ENCODE peak calls at places on chromosome 4, in four cellular contexts. I is SK-N-SH, Q is K562, M is HepG2. K is an unnamed sample.

GRCh38 chr4:179114615-179115014 is 1672.4 kb upstream of the AGA start:
- DNase-seq in I (no peak), Q (no peak), M (no peak), K (no peak)

GRCh38 chr4:40656221-40656863 is 26.7 kb upstream of the RBM47 start:
- DNase-seq in I (no peak), Q (no peak), M (no peak), K (no peak)

GRCh38 chr4:3807861-3808521 is 41.8 kb downstream of the ADRA2C start:
- DNase-seq in I (no peak), Q (no peak), M (no peak), K (no peak)

GRCh38 chr4:71187399-71188196 is 151.2 kb upstream of the SLC4A4 start:
- DNase-seq in I (no peak), Q (no peak), M (no peak), K (no peak)

GRCh38 chr4:23373269-23373668 is 516.6 kb downstream of the PPARGC1A start:
- DNase-seq in I (no peak), Q (peak), M (no peak), K (no peak)

GRCh38 chr4:152944678-152945320 is 8.7 kb downstream of the FHDC1 start:
- DNase-seq in I (no peak), Q (no peak), M (no peak), K (no peak)

GRCh38 chr4:146998157-146998556 is 52.5 kb upstream of the TTC29 start:
- DNase-seq in I (no peak), Q (no peak), M (no peak), K (no peak)

GRCh38 chr4:164904336-164904735 is 27.4 kb downstream of the APELA start:
- DNase-seq in I (no peak), Q (no peak), M (no peak), K (no peak)

GRCh38 chr4:165556383-165556782 is 177.6 kb downstream of the CPE start:
- DNase-seq in I (no peak), Q (no peak), M (no peak), K (no peak)

GRCh38 chr4:87975466-87975865 is at the start of gene SPP1:
- DNase-seq in I (peak), Q (no peak), M (peak), K (peak)

GRCh38 chr4:184850431-184851199 is 24.8 kb upstream of the ACSL1 start:
- DNase-seq in I (no peak), Q (no peak), M (no peak), K (no peak)

GRCh38 chr4:110287130-110287529 is 88.7 kb upstream of the ELOVL6 start:
- DNase-seq in I (no peak), Q (no peak), M (no peak), K (no peak)

GRCh38 chr4:69823481-69824186 is 36.3 kb downstream of the SULT1E1 start:
- DNase-seq in I (peak), Q (no peak), M (peak), K (no peak)

GRCh38 chr4:73864365-73864764 is 4.8 kb upstream of the CXCL1 start:
- DNase-seq in I (no peak), Q (peak), M (peak), K (no peak)

GRCh38 chr4:116516711-116517110 is 568.7 kb downstream of the TRAM1L1 start:
- DNase-seq in I (no peak), Q (no peak), M (no peak), K (no peak)

GRCh38 chr4:182562350-182562749 is 319.1 kb downstream of the TENM3 start:
- DNase-seq in I (no peak), Q (no peak), M (no peak), K (no peak)

GRCh38 chr4:184363258-184363657 is 111.1 kb downstream of the IRF2 start:
- DNase-seq in I (no peak), Q (no peak), M (no peak), K (no peak)

GRCh38 chr4:132123870-132124623 is 1025.0 kb upstream of the PCDH10 start:
- DNase-seq in I (no peak), Q (peak), M (no peak), K (no peak)

GRCh38 chr4:87266986-87267385 is 46.6 kb upstream of the KLHL8 start:
- DNase-seq in I (peak), Q (no peak), M (no peak), K (no peak)

GRCh38 chr4:83340692-83341343 is 6.2 kb upstream of the HPSE start:
- DNase-seq in I (no peak), Q (no peak), M (no peak), K (no peak)

DNA sequence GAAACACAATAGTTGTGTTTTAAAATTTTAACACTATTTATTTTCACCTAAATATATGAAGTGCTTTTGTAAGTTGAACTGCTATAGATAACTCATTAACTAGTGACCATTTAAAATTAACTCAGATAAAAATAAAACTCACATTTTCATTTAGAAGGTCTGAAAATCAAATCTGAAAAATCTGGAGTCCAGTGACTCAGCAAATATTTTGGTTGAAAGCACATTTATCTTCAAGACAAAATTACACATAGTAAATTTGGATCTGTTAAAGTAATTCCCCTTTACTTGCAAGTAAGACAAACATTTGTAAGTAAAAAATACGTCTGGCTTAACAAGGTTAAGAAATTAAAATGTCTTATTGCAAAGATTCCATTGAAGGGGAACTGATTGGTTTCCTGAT is 589.1 kb downstream of the TRIML1 start:
- DNase-seq in I (no peak), Q (no peak), M (no peak), K (no peak)
- TF ChIP-seq YY1 in I (no peak), Q (no peak), M (no peak), K (no peak)

GRCh38 chr4:38490753-38491446 is 173.1 kb upstream of the KLF3 start:
- DNase-seq in I (no peak), Q (no peak), M (peak), K (no peak)

GRCh38 chr4:38493068-38493467 is 170.9 kb upstream of the KLF3 start:
- DNase-seq in I (no peak), Q (peak), M (no peak), K (no peak)

GRCh38 chr4:38488891-38489861 is 174.8 kb upstream of the KLF3 start:
- DNase-seq in I (no peak), Q (no peak), M (no peak), K (no peak)

GRCh38 chr4:38491854-38492478 is 172.0 kb upstream of the KLF3 start:
- DNase-seq in I (no peak), Q (peak), M (no peak), K (no peak)

GRCh38 chr4:38489924-38490639 is 173.9 kb upstream of the KLF3 start:
- DNase-seq in I (no peak), Q (peak), M (peak), K (no peak)
- H3K9ac ChIP-seq in I (no peak), Q (no peak), M (peak), K (no peak)

GRCh38 chr4:10006236-10006603 is 15.1 kb downstream of the SLC2A9 start:
- DNase-seq in I (no peak), Q (no peak), M (peak), K (no peak)
- H3K4me3 ChIP-seq in I (no peak), Q (no peak), M (no peak), K (no peak)

DNA sequence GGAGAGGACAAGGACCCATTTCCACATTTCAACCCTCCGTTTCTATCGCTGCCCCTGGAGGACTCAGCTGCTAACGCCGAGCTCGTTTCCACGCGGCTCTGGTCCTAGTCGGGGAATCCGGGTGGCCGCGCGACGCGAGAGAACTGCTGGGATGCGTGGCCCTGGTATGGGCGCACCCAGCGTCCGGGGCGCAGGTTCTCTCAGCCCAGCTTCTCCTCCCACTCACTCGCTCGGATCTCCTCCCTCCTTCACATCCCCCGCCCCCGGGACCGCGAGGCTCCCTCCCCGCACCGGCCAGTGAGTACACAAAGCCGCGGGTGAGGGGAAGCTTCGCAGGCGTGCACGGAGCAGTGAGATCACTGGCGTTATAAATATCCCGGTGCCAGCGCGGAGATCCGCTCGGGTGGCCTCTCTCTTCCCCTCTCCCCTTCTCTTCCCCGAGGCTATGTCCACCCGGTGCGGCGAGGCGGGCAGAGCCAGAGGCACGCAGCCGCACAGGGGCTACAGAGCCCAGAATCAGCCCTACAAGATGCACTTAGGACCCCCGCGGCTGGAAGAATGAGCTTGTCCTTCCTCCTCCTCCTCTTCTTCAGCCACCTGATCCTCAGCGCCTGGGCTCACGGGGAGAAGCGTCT is at the start of gene FGF5:
- DNase-seq in I (peak), Q (peak), M (no peak), K (no peak)
- TF ChIP-seq YY1 in I (peak), Q (no peak), M (no peak), K (no peak)

GRCh38 chr4:26174033-26174432 is 146.8 kb upstream of the RBPJ start:
- DNase-seq in I (no peak), Q (peak), M (no peak), K (no peak)

GRCh38 chr4:26175905-26176304 is 144.9 kb upstream of the RBPJ start:
- DNase-seq in I (no peak), Q (no peak), M (no peak), K (no peak)

GRCh38 chr4:26175016-26175786 is 145.6 kb upstream of the RBPJ start:
- DNase-seq in I (no peak), Q (no peak), M (no peak), K (no peak)

GRCh38 chr4:26173619-26174018 is 147.2 kb upstream of the RBPJ start:
- DNase-seq in I (no peak), Q (no peak), M (no peak), K (no peak)

GRCh38 chr4:26171953-26172352 is 148.9 kb upstream of the RBPJ start:
- DNase-seq in I (no peak), Q (no peak), M (no peak), K (no peak)
- H3K9ac ChIP-seq in I (no peak), Q (no peak), M (no peak), K (no peak)

GRCh38 chr4:38804654-38805295 is at the start of gene TLR1:
- DNase-seq in I (peak), Q (peak), M (peak), K (no peak)
- H3K4me3 ChIP-seq in I (no peak), Q (no peak), M (peak), K (no peak)

DNA sequence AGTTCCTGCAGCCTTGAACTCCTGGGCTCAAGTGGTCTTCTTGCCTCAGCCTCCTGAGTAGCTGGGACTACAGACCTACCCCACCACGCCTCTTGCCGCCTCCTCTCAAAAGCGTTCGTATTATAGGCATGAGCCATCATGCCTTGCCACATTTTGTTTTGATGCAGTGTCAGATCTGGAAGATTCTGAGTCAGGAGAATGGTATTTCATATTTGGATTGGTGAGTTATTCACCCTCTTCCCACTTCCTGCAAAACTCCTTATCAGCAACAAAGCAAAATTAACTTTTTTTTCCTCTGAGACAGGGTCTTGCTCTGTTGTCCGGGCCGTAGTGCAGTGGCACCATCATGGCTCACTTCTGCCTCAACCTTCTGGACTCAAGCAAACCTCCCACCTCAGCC is 29.6 kb downstream of the REST start:
- DNase-seq in I (no peak), Q (peak), M (no peak), K (no peak)
- TF ChIP-seq YY1 in I (no peak), Q (no peak), M (no peak), K (no peak)

DNA sequence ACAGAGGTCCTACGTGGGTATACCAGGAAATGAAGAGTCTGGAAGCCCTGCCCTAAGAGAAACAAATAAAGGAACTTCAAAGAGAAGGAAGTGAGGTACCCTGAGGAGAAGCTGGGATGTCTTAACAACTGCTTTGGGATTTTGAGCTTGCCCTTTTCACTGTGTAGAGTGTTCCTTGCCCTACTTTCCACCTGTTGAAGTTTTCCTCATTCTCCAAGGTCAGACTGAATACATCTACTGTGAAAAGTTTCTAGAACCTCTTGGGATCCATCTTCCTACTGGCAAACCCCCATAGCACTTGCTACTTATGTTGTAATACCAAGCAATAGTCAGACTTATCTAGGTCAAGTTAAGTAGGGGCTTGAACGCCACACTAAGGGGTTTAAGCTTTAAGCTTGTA is 1.2 kb upstream of the REST start:
- DNase-seq in I (no peak), Q (no peak), M (no peak), K (no peak)
- H3K9ac ChIP-seq in I (no peak), Q (no peak), M (no peak), K (peak)

GRCh38 chr4:54913751-54914526 is 211.5 kb downstream of the KDR start:
- DNase-seq in I (no peak), Q (no peak), M (peak), K (no peak)
- H3K4me3 ChIP-seq in I (no peak), Q (no peak), M (no peak), K (no peak)

DNA sequence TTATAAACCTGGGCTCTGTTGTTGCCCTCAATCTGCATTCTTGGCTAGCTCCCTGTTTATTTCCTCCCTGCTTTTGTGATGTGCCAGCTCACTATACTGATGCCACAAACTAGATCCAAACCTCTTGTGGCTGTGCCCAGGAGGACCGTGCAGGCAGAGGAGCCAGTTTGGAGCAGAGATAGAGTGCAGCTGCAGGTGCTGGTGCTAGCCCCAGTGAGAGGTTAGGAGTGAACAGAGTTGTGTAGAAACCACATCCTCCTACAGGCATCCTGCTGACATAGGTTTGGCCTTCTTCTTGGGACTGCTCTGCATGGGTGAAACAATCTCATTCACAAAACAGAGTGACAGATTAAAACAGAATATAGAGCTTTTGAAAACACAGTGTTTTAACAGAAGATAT is 25.7 kb upstream of the TNIP3 start:
- DNase-seq in I (no peak), Q (no peak), M (no peak), K (no peak)
- TF ChIP-seq YY1 in I (no peak), Q (no peak), M (no peak), K (no peak)

K was measured in NT2/D1.